ENCODE peak calls at places on chromosomes 13 and 19, in seven cellular contexts. X is breast epithelium; C is IMR-90; T is CD8-positive, alpha-beta T cell; P is fibroblast of lung; K is coronary artery; J is thoracic aorta. H is an unnamed sample.

GRCh38 chr13:73465629-73465974 is 406.8 kb downstream of the KLF5 start:
- DNase-seq in X (no peak), C (peak), T (no peak), P (peak), K (no peak), J (no peak), H (no peak)

GRCh38 chr19:49988433-49988832 is 27.5 kb upstream of the SIGLEC11 start:
- DNase-seq in X (no peak), C (peak), T (no peak), P (peak), K (no peak), J (no peak), H (no peak)

GRCh38 chr13:21541980-21542379 is 62.0 kb downstream of the MICU2 start:
- DNase-seq in X (no peak), C (no peak), T (no peak), P (no peak), K (no peak), J (no peak), H (no peak)

GRCh38 chr19:13849991-13850909 is 26.7 kb upstream of the NANOS3 start:
- DNase-seq in X (peak), C (peak), T (peak), P (peak), K (peak), J (no peak), H (peak)

GRCh38 chr13:99955747-99956472 is 15.7 kb downstream of the ZIC5 start:
- DNase-seq in X (no peak), C (peak), T (no peak), P (peak), K (peak), J (no peak), H (no peak)

GRCh38 chr13:31048521-31048920 is 113.2 kb downstream of the HSPH1 start:
- DNase-seq in X (no peak), C (no peak), T (no peak), P (peak), K (no peak), J (no peak), H (no peak)

GRCh38 chr19:2887391-2887914 is 13.3 kb upstream of the ZNF57 start:
- DNase-seq in X (no peak), C (peak), T (peak), P (peak), K (no peak), J (no peak), H (no peak)

GRCh38 chr19:10286803-10287737 is at the start of gene ICAM4:
- DNase-seq in X (no peak), C (peak), T (no peak), P (no peak), K (no peak), J (no peak), H (no peak)

GRCh38 chr13:41004875-41005693 is 14.0 kb downstream of the ELF1 start:
- DNase-seq in X (no peak), C (no peak), T (no peak), P (no peak), K (no peak), J (no peak), H (no peak)

GRCh38 chr19:11479470-11480080 is 1.3 kb downstream of the ELAVL3 start:
- DNase-seq in X (no peak), C (no peak), T (no peak), P (peak), K (no peak), J (no peak), H (no peak)

GRCh38 chr19:5448374-5448773 is 6.8 kb upstream of the ZNRF4 start:
- DNase-seq in X (no peak), C (no peak), T (no peak), P (no peak), K (no peak), J (no peak), H (no peak)

GRCh38 chr19:8473652-8474476 is 28.6 kb downstream of the PRAM1 start:
- DNase-seq in X (no peak), C (no peak), T (no peak), P (no peak), K (no peak), J (no peak), H (no peak)
- H3K27ac ChIP-seq in X (no peak), C (no peak), T (no peak), P (no peak), K (no peak), J (no peak), H (no peak)

GRCh38 chr19:681029-681626 is 4.9 kb downstream of the FSTL3 start:
- DNase-seq in X (no peak), C (no peak), T (peak), P (no peak), K (peak), J (no peak), H (no peak)
- H3K27ac ChIP-seq in X (peak), C (no peak), T (peak), P (peak), K (peak), J (peak), H (peak)

GRCh38 chr19:40617961-40618360 is 16.8 kb downstream of the LTBP4 start:
- DNase-seq in X (no peak), C (no peak), T (no peak), P (no peak), K (no peak), J (no peak), H (no peak)

GRCh38 chr19:40616178-40616577 is 15.0 kb downstream of the LTBP4 start:
- DNase-seq in X (no peak), C (no peak), T (no peak), P (no peak), K (no peak), J (no peak), H (no peak)

GRCh38 chr19:40614595-40615411 is 13.6 kb downstream of the LTBP4 start:
- DNase-seq in X (peak), C (peak), T (peak), P (peak), K (peak), J (no peak), H (peak)

GRCh38 chr19:40619333-40620160 is 18.4 kb downstream of the LTBP4 start:
- DNase-seq in X (no peak), C (no peak), T (no peak), P (no peak), K (no peak), J (no peak), H (no peak)

DNA sequence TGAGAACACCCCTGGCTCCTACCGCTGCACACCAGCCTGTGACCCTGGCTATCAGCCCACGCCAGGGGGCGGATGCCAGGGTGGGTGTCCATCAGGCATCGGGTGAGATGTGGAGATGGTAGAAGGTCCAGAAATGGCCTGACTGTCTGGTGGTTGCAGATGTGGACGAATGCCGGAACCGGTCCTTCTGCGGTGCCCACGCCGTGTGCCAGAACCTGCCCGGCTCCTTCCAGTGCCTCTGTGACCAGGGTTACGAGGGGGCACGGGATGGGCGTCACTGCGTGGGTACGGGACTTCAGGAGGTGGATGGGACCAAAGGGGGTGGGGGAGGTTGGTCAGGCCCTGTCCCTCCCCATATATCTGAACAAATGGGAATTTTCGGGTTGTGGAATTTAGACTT is 15.8 kb downstream of the LTBP4 start:
- DNase-seq in X (no peak), C (no peak), T (no peak), P (no peak), K (no peak), J (no peak), H (no peak)
- H3K27ac ChIP-seq in X (no peak), C (peak), T (no peak), P (no peak), K (no peak), J (no peak), H (no peak)

GRCh38 chr19:47200530-47200929 is 30.5 kb downstream of the BBC3 start:
- DNase-seq in X (no peak), C (no peak), T (no peak), P (no peak), K (no peak), J (no peak), H (no peak)

GRCh38 chr19:47190167-47190727 is 40.8 kb downstream of the BBC3 start:
- DNase-seq in X (peak), C (peak), T (peak), P (peak), K (peak), J (peak), H (no peak)

GRCh38 chr19:47197141-47197540 is 33.9 kb downstream of the BBC3 start:
- DNase-seq in X (no peak), C (no peak), T (no peak), P (no peak), K (no peak), J (no peak), H (no peak)

GRCh38 chr19:47195462-47195861 is 35.5 kb downstream of the BBC3 start:
- DNase-seq in X (no peak), C (no peak), T (no peak), P (no peak), K (no peak), J (no peak), H (no peak)
- H3K27ac ChIP-seq in X (no peak), C (no peak), T (no peak), P (no peak), K (no peak), J (no peak), H (no peak)

DNA sequence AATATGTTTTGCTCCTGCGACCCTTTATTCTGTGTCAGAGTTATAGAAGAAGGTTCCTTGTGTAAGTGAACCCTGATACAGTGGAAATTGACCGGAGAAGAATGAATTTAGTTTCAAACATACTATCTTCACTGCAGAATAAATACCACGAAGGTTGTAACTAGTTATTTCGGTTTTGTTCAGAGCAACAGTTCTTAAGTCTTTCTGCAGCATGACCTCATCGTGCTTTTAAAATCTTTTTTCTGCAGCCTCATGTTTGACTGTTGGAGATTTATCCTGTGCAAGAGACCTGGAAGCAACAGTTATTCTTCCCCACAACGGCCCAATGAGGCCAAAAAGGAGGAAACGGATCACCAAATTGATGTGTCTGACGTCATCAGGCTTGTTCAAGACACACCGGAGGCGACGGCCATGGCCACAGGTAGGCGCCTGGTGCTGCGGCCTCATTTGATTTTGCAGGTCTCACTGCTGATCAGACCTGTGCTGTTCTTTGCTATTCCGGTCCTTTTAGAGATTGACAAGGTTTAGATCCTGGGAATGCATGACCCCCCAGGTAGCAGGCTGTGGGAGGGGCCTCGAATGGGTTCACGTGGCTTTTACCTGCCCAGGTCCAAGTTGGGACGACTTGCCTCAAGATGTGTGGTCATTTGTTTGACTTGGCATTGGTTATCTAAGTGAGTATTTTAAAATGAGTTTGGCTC is 66.9 kb upstream of the MCF2L start:
- DNase-seq in X (peak), C (no peak), T (no peak), P (no peak), K (no peak), J (no peak), H (no peak)
- H3K27ac ChIP-seq in X (peak), C (no peak), T (no peak), P (no peak), K (no peak), J (no peak), H (no peak)

GRCh38 chr19:53908933-53909415 is at the start of gene CACNG7:
- DNase-seq in X (no peak), C (no peak), T (no peak), P (peak), K (no peak), J (no peak), H (no peak)
- H3K27ac ChIP-seq in X (no peak), C (no peak), T (no peak), P (no peak), K (no peak), J (no peak), H (no peak)

GRCh38 chr19:33905473-33905936 is 108.8 kb downstream of the KCTD15 start:
- DNase-seq in X (peak), C (no peak), T (no peak), P (peak), K (no peak), J (no peak), H (no peak)

GRCh38 chr19:33903489-33903850 is 106.8 kb downstream of the KCTD15 start:
- DNase-seq in X (no peak), C (no peak), T (no peak), P (no peak), K (no peak), J (no peak), H (no peak)

GRCh38 chr19:33906578-33907335 is 110.1 kb downstream of the KCTD15 start:
- DNase-seq in X (peak), C (peak), T (no peak), P (peak), K (no peak), J (no peak), H (no peak)

GRCh38 chr19:33904681-33905080 is 108.0 kb downstream of the KCTD15 start:
- DNase-seq in X (peak), C (no peak), T (no peak), P (peak), K (no peak), J (no peak), H (no peak)

DNA sequence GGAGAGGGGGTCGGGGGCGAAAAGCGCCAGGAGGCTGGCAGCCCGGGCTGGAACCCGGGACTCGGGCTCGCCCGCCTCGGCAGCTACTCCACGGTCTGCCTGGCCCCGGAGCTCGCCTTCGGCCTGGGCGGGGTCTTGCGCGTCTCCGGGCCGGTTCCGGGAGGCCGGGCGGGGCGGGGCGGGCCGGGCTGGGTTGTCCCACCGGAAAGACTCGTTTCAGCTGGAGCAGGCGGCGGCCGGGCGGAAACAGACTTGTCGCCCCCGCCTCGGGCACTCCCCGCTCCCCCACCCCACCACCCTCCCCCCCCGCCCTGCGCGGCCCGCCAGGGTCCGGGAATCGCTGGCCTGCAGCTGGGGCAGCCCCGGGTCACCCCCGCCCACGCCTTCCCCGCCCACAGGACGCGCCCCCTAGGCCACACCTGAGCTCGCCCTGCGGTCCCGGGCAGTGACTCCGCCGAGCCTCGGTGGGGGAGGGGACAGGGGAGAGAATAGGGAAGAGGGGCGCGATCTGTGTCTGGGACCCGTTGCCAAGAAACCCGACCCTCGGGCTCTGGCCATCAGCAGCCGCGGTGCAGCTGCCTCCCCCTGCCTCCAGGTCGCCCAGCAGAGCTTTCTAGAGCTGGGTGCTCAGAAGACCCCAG is 109.4 kb downstream of the KCTD15 start:
- DNase-seq in X (peak), C (no peak), T (no peak), P (peak), K (peak), J (no peak), H (no peak)
- H3K27ac ChIP-seq in X (peak), C (no peak), T (no peak), P (no peak), K (peak), J (peak), H (peak)

GRCh38 chr19:30882411-30883005 is 466.7 kb downstream of the TSHZ3 start:
- DNase-seq in X (no peak), C (no peak), T (no peak), P (no peak), K (peak), J (no peak), H (no peak)
- H3K27ac ChIP-seq in X (no peak), C (no peak), T (no peak), P (no peak), K (no peak), J (no peak), H (no peak)